ENCODE peak calls at places on chromosomes 1 and 21, in six cellular contexts. D is Peyer's patch; Y is amniotic epithelial cell; P is effector memory CD8-positive, alpha-beta T cell; R is CD8-positive, alpha-beta memory T cell; O is posterior cingulate gyrus. M is an unnamed sample.

GRCh38 chr1:62588000-62588399 is 9.3 kb upstream of the ANGPTL3 start:
- DNase-seq in D (no peak), Y (no peak), P (no peak), R (no peak), O (no peak), M (no peak)

GRCh38 chr1:58971629-58972140 is 187.8 kb upstream of the JUN start:
- DNase-seq in D (no peak), Y (peak; percentile 91), P (no peak), R (no peak), O (no peak), M (no peak)

GRCh38 chr1:25083481-25084345 is 148.6 kb downstream of the SYF2 start:
- DNase-seq in D (no peak), Y (no peak), P (no peak), R (no peak), O (peak; percentile 63), M (no peak)

GRCh38 chr1:230808268-230808872 is 60.0 kb downstream of the C1orf198 start:
- DNase-seq in D (no peak), Y (no peak), P (no peak), R (no peak), O (peak; percentile 83), M (no peak)

GRCh38 chr1:152162826-152163463 is 3.9 kb upstream of the RPTN start:
- DNase-seq in D (no peak), Y (peak; percentile 97), P (no peak), R (no peak), O (no peak), M (no peak)

GRCh38 chr1:156804572-156805243 is 11.9 kb downstream of the SH2D2A start:
- DNase-seq in D (no peak), Y (peak; percentile 64), P (no peak), R (no peak), O (no peak), M (no peak)

GRCh38 chr1:183070923-183071618 is 47.9 kb downstream of the LAMC1 start:
- DNase-seq in D (no peak), Y (peak; percentile 93), P (no peak), R (no peak), O (no peak), M (no peak)

GRCh38 chr1:22210176-22210575 is 67.3 kb upstream of the WNT4 start:
- DNase-seq in D (no peak), Y (no peak), P (no peak), R (no peak), O (peak; percentile 30), M (no peak)

GRCh38 chr21:15138475-15138874 is 73.7 kb upstream of the NRIP1 start:
- DNase-seq in D (no peak), Y (no peak), P (no peak), R (no peak), O (peak; percentile 77), M (no peak)

GRCh38 chr1:160149706-160150105 is 1.7 kb upstream of the ATP1A4 start:
- DNase-seq in D (no peak), Y (peak; percentile 9), P (no peak), R (no peak), O (no peak), M (no peak)

GRCh38 chr21:41583274-41583790 is 75.4 kb upstream of the TMPRSS2 start:
- DNase-seq in D (no peak), Y (no peak), P (no peak), R (no peak), O (no peak), M (no peak)

GRCh38 chr1:20250346-20250989 is 40.2 kb upstream of the VWA5B1 start:
- DNase-seq in D (no peak), Y (peak; percentile 52), P (no peak), R (no peak), O (no peak), M (no peak)

GRCh38 chr21:37530901-37531351 is 164.4 kb downstream of the DYRK1A start:
- DNase-seq in D (no peak), Y (no peak), P (no peak), R (no peak), O (peak; percentile 54), M (no peak)

GRCh38 chr1:181002582-181003172 is 20.0 kb downstream of the STX6 start:
- DNase-seq in D (no peak), Y (peak; percentile 55), P (no peak), R (no peak), O (no peak), M (no peak)

GRCh38 chr1:222829868-222830267 is 15.0 kb downstream of the DISP1 start:
- DNase-seq in D (no peak), Y (peak; percentile 93), P (no peak), R (no peak), O (no peak), M (no peak)

GRCh38 chr1:22645936-22646335 is 2.5 kb downstream of the C1QC start:
- DNase-seq in D (no peak), Y (no peak), P (no peak), R (no peak), O (no peak), M (peak; percentile 4)

GRCh38 chr1:188463919-188464318 is 1635.2 kb downstream of the PLA2G4A start:
- DNase-seq in D (no peak), Y (peak; percentile 24), P (no peak), R (no peak), O (no peak), M (no peak)

GRCh38 chr1:110188116-110188618 is 21.9 kb upstream of the KCNC4 start:
- DNase-seq in D (no peak), Y (peak; percentile 57), P (no peak), R (no peak), O (peak; percentile 82), M (no peak)

GRCh38 chr1:244896550-244896949 is 32.2 kb upstream of the HNRNPU start:
- DNase-seq in D (no peak), Y (peak; percentile 87), P (no peak), R (no peak), O (no peak), M (no peak)